ENCODE peak calls at places on chromosomes 3 and 15, in ten cellular contexts. One of them, this sample, is unnamed.

GRCh38 chr3:98577178-98577895 is 16.1 kb downstream of the CPOX start:
- DNase-seq in ureter: no peak
- DNase-seq in ACHN: no peak
- DNase-seq in stromal cell of bone marrow: no peak
- DNase-seq in dermis microvascular lymphatic vessel endothelial cell: no peak
- DNase-seq in T-helper 9 cell: no peak
- DNase-seq in COLO829: no peak
- DNase-seq in amygdala: no peak
- DNase-seq in activated T-helper 1 cell treated with anti-CD3 and anti-CD28 coated beads, Interleukin-2, amount 50 U/mL, for 16 hours: no peak
- DNase-seq in GM12892: no peak
- DNase-seq in this sample: no peak

GRCh38 chr3:128424508-128425069 is 42.1 kb downstream of the DNAJB8 start:
- DNase-seq in stromal cell of bone marrow: peak
- DNase-seq in ACHN: no peak
- DNase-seq in GM12892: no peak
- DNase-seq in dermis microvascular lymphatic vessel endothelial cell: no peak
- DNase-seq in activated T-helper 1 cell treated with anti-CD3 and anti-CD28 coated beads, Interleukin-2, amount 50 U/mL, for 16 hours: no peak
- DNase-seq in COLO829: no peak
- DNase-seq in ureter: no peak
- DNase-seq in amygdala: no peak
- DNase-seq in T-helper 9 cell: no peak
- DNase-seq in this sample: peak

GRCh38 chr3:46124216-46125143 is 83.6 kb downstream of the CCR1 start:
- DNase-seq in dermis microvascular lymphatic vessel endothelial cell: no peak
- DNase-seq in amygdala: no peak
- DNase-seq in T-helper 9 cell: no peak
- DNase-seq in stromal cell of bone marrow: no peak
- DNase-seq in ureter: no peak
- DNase-seq in activated T-helper 1 cell treated with anti-CD3 and anti-CD28 coated beads, Interleukin-2, amount 50 U/mL, for 16 hours: no peak
- DNase-seq in COLO829: no peak
- DNase-seq in GM12892: no peak
- DNase-seq in ACHN: no peak
- DNase-seq in this sample: no peak

GRCh38 chr3:167772992-167773391 is 37.5 kb downstream of the SERPINI1 start:
- DNase-seq in stromal cell of bone marrow: no peak
- DNase-seq in ACHN: no peak
- DNase-seq in amygdala: no peak
- DNase-seq in GM12892: no peak
- DNase-seq in dermis microvascular lymphatic vessel endothelial cell: no peak
- DNase-seq in COLO829: no peak
- DNase-seq in T-helper 9 cell: no peak
- DNase-seq in ureter: no peak
- DNase-seq in activated T-helper 1 cell treated with anti-CD3 and anti-CD28 coated beads, Interleukin-2, amount 50 U/mL, for 16 hours: no peak
- DNase-seq in this sample: no peak

GRCh38 chr15:99961011-99961441 is 227.8 kb upstream of the LYSMD4 start:
- DNase-seq in stromal cell of bone marrow: no peak
- DNase-seq in activated T-helper 1 cell treated with anti-CD3 and anti-CD28 coated beads, Interleukin-2, amount 50 U/mL, for 16 hours: no peak
- DNase-seq in dermis microvascular lymphatic vessel endothelial cell: no peak
- DNase-seq in COLO829: no peak
- DNase-seq in ureter: no peak
- DNase-seq in T-helper 9 cell: no peak
- DNase-seq in ACHN: peak
- DNase-seq in amygdala: no peak
- DNase-seq in GM12892: no peak
- DNase-seq in this sample: peak

GRCh38 chr3:141538568-141538967 is 51.7 kb downstream of the RASA2 start:
- DNase-seq in stromal cell of bone marrow: no peak
- DNase-seq in T-helper 9 cell: no peak
- DNase-seq in GM12892: no peak
- DNase-seq in amygdala: no peak
- DNase-seq in COLO829: peak
- DNase-seq in activated T-helper 1 cell treated with anti-CD3 and anti-CD28 coated beads, Interleukin-2, amount 50 U/mL, for 16 hours: no peak
- DNase-seq in ureter: no peak
- DNase-seq in ACHN: no peak
- DNase-seq in dermis microvascular lymphatic vessel endothelial cell: no peak
- DNase-seq in this sample: no peak

GRCh38 chr3:174355505-174355904 is 503.6 kb upstream of the NAALADL2 start:
- DNase-seq in T-helper 9 cell: no peak
- DNase-seq in ACHN: peak
- DNase-seq in dermis microvascular lymphatic vessel endothelial cell: no peak
- DNase-seq in activated T-helper 1 cell treated with anti-CD3 and anti-CD28 coated beads, Interleukin-2, amount 50 U/mL, for 16 hours: no peak
- DNase-seq in amygdala: no peak
- DNase-seq in stromal cell of bone marrow: peak
- DNase-seq in COLO829: peak
- DNase-seq in GM12892: no peak
- DNase-seq in ureter: no peak
- DNase-seq in this sample: no peak

GRCh38 chr3:178084938-178085816 is 451.1 kb upstream of the KCNMB2 start:
- DNase-seq in amygdala: peak
- DNase-seq in ureter: peak
- DNase-seq in GM12892: no peak
- DNase-seq in activated T-helper 1 cell treated with anti-CD3 and anti-CD28 coated beads, Interleukin-2, amount 50 U/mL, for 16 hours: no peak
- DNase-seq in ACHN: no peak
- DNase-seq in T-helper 9 cell: peak
- DNase-seq in COLO829: peak
- DNase-seq in stromal cell of bone marrow: peak
- DNase-seq in dermis microvascular lymphatic vessel endothelial cell: peak
- DNase-seq in this sample: peak

GRCh38 chr3:123244128-123244527 is 42.4 kb downstream of the SEC22A start:
- DNase-seq in amygdala: no peak
- DNase-seq in T-helper 9 cell: peak
- DNase-seq in activated T-helper 1 cell treated with anti-CD3 and anti-CD28 coated beads, Interleukin-2, amount 50 U/mL, for 16 hours: peak
- DNase-seq in COLO829: no peak
- DNase-seq in GM12892: no peak
- DNase-seq in ACHN: no peak
- DNase-seq in stromal cell of bone marrow: no peak
- DNase-seq in ureter: no peak
- DNase-seq in dermis microvascular lymphatic vessel endothelial cell: no peak
- DNase-seq in this sample: no peak

GRCh38 chr15:41401904-41402267 is 410 bp downstream of the NDUFAF1 start:
- DNase-seq in activated T-helper 1 cell treated with anti-CD3 and anti-CD28 coated beads, Interleukin-2, amount 50 U/mL, for 16 hours: no peak
- DNase-seq in COLO829: no peak
- DNase-seq in stromal cell of bone marrow: no peak
- DNase-seq in GM12892: no peak
- DNase-seq in ACHN: peak
- DNase-seq in dermis microvascular lymphatic vessel endothelial cell: no peak
- DNase-seq in amygdala: no peak
- DNase-seq in ureter: no peak
- DNase-seq in T-helper 9 cell: no peak
- DNase-seq in this sample: no peak

GRCh38 chr15:85704021-85704420 is 90.7 kb downstream of the KLHL25 start:
- DNase-seq in T-helper 9 cell: no peak
- DNase-seq in stromal cell of bone marrow: peak
- DNase-seq in amygdala: no peak
- DNase-seq in activated T-helper 1 cell treated with anti-CD3 and anti-CD28 coated beads, Interleukin-2, amount 50 U/mL, for 16 hours: no peak
- DNase-seq in COLO829: peak
- DNase-seq in dermis microvascular lymphatic vessel endothelial cell: no peak
- DNase-seq in ureter: no peak
- DNase-seq in GM12892: no peak
- DNase-seq in ACHN: no peak
- DNase-seq in this sample: no peak

GRCh38 chr3:45275006-45275704 is 49.1 kb upstream of the TMEM158 start:
- DNase-seq in ACHN: no peak
- DNase-seq in amygdala: no peak
- DNase-seq in dermis microvascular lymphatic vessel endothelial cell: no peak
- DNase-seq in T-helper 9 cell: no peak
- DNase-seq in COLO829: no peak
- DNase-seq in activated T-helper 1 cell treated with anti-CD3 and anti-CD28 coated beads, Interleukin-2, amount 50 U/mL, for 16 hours: no peak
- DNase-seq in GM12892: no peak
- DNase-seq in stromal cell of bone marrow: no peak
- DNase-seq in ureter: no peak
- DNase-seq in this sample: no peak

GRCh38 chr3:150956376-150956775 is 16.2 kb downstream of the CLRN1 start:
- DNase-seq in ACHN: peak
- DNase-seq in dermis microvascular lymphatic vessel endothelial cell: no peak
- DNase-seq in GM12892: no peak
- DNase-seq in T-helper 9 cell: no peak
- DNase-seq in COLO829: no peak
- DNase-seq in activated T-helper 1 cell treated with anti-CD3 and anti-CD28 coated beads, Interleukin-2, amount 50 U/mL, for 16 hours: no peak
- DNase-seq in amygdala: no peak
- DNase-seq in ureter: no peak
- DNase-seq in stromal cell of bone marrow: peak
- DNase-seq in this sample: no peak

GRCh38 chr3:212432-212831 is 15.9 kb downstream of the CHL1 start:
- DNase-seq in activated T-helper 1 cell treated with anti-CD3 and anti-CD28 coated beads, Interleukin-2, amount 50 U/mL, for 16 hours: no peak
- DNase-seq in ureter: no peak
- DNase-seq in stromal cell of bone marrow: no peak
- DNase-seq in dermis microvascular lymphatic vessel endothelial cell: no peak
- DNase-seq in COLO829: no peak
- DNase-seq in T-helper 9 cell: no peak
- DNase-seq in GM12892: no peak
- DNase-seq in amygdala: no peak
- DNase-seq in ACHN: no peak
- DNase-seq in this sample: no peak

GRCh38 chr3:46209751-46210470 is 1.8 kb upstream of the CCR1 start:
- DNase-seq in COLO829: no peak
- DNase-seq in dermis microvascular lymphatic vessel endothelial cell: no peak
- DNase-seq in amygdala: no peak
- DNase-seq in stromal cell of bone marrow: no peak
- DNase-seq in ACHN: no peak
- DNase-seq in GM12892: no peak
- DNase-seq in T-helper 9 cell: no peak
- DNase-seq in ureter: no peak
- DNase-seq in activated T-helper 1 cell treated with anti-CD3 and anti-CD28 coated beads, Interleukin-2, amount 50 U/mL, for 16 hours: no peak
- DNase-seq in this sample: no peak

GRCh38 chr3:182795383-182795782 is 2.1 kb downstream of the ATP11B start:
- DNase-seq in GM12892: peak
- DNase-seq in stromal cell of bone marrow: no peak
- DNase-seq in T-helper 9 cell: peak
- DNase-seq in activated T-helper 1 cell treated with anti-CD3 and anti-CD28 coated beads, Interleukin-2, amount 50 U/mL, for 16 hours: no peak
- DNase-seq in COLO829: peak
- DNase-seq in ACHN: peak
- DNase-seq in amygdala: no peak
- DNase-seq in dermis microvascular lymphatic vessel endothelial cell: no peak
- DNase-seq in ureter: no peak
- DNase-seq in this sample: peak

GRCh38 chr3:126546013-126546412 is 12.7 kb downstream of the C3orf22 start:
- DNase-seq in COLO829: no peak
- DNase-seq in ACHN: no peak
- DNase-seq in activated T-helper 1 cell treated with anti-CD3 and anti-CD28 coated beads, Interleukin-2, amount 50 U/mL, for 16 hours: no peak
- DNase-seq in GM12892: no peak
- DNase-seq in stromal cell of bone marrow: no peak
- DNase-seq in amygdala: no peak
- DNase-seq in ureter: peak
- DNase-seq in T-helper 9 cell: no peak
- DNase-seq in dermis microvascular lymphatic vessel endothelial cell: no peak
- DNase-seq in this sample: no peak

GRCh38 chr3:43742935-43743334 is 52.2 kb downstream of the ABHD5 start:
- DNase-seq in ureter: no peak
- DNase-seq in GM12892: no peak
- DNase-seq in COLO829: no peak
- DNase-seq in T-helper 9 cell: no peak
- DNase-seq in activated T-helper 1 cell treated with anti-CD3 and anti-CD28 coated beads, Interleukin-2, amount 50 U/mL, for 16 hours: no peak
- DNase-seq in amygdala: no peak
- DNase-seq in stromal cell of bone marrow: no peak
- DNase-seq in ACHN: no peak
- DNase-seq in dermis microvascular lymphatic vessel endothelial cell: no peak
- DNase-seq in this sample: peak

GRCh38 chr3:184230603-184231528 is 1.5 kb downstream of the VWA5B2 start:
- DNase-seq in dermis microvascular lymphatic vessel endothelial cell: no peak
- DNase-seq in activated T-helper 1 cell treated with anti-CD3 and anti-CD28 coated beads, Interleukin-2, amount 50 U/mL, for 16 hours: no peak
- DNase-seq in COLO829: no peak
- DNase-seq in stromal cell of bone marrow: no peak
- DNase-seq in amygdala: no peak
- DNase-seq in GM12892: no peak
- DNase-seq in ureter: no peak
- DNase-seq in T-helper 9 cell: no peak
- DNase-seq in ACHN: no peak
- DNase-seq in this sample: no peak

GRCh38 chr3:174931473-174931872 is 72.3 kb downstream of the NAALADL2 start:
- DNase-seq in ureter: no peak
- DNase-seq in ACHN: no peak
- DNase-seq in stromal cell of bone marrow: no peak
- DNase-seq in amygdala: no peak
- DNase-seq in dermis microvascular lymphatic vessel endothelial cell: no peak
- DNase-seq in activated T-helper 1 cell treated with anti-CD3 and anti-CD28 coated beads, Interleukin-2, amount 50 U/mL, for 16 hours: no peak
- DNase-seq in COLO829: no peak
- DNase-seq in GM12892: no peak
- DNase-seq in T-helper 9 cell: no peak
- DNase-seq in this sample: no peak

GRCh38 chr15:73335471-73335870 is 33.3 kb downstream of the HCN4 start:
- DNase-seq in COLO829: no peak
- DNase-seq in dermis microvascular lymphatic vessel endothelial cell: no peak
- DNase-seq in stromal cell of bone marrow: no peak
- DNase-seq in ureter: no peak
- DNase-seq in GM12892: no peak
- DNase-seq in T-helper 9 cell: no peak
- DNase-seq in activated T-helper 1 cell treated with anti-CD3 and anti-CD28 coated beads, Interleukin-2, amount 50 U/mL, for 16 hours: no peak
- DNase-seq in amygdala: no peak
- DNase-seq in ACHN: no peak
- DNase-seq in this sample: no peak

GRCh38 chr3:165778891-165779290 is 58.3 kb downstream of the BCHE start:
- DNase-seq in dermis microvascular lymphatic vessel endothelial cell: no peak
- DNase-seq in stromal cell of bone marrow: no peak
- DNase-seq in amygdala: no peak
- DNase-seq in ACHN: no peak
- DNase-seq in activated T-helper 1 cell treated with anti-CD3 and anti-CD28 coated beads, Interleukin-2, amount 50 U/mL, for 16 hours: no peak
- DNase-seq in COLO829: no peak
- DNase-seq in ureter: no peak
- DNase-seq in T-helper 9 cell: no peak
- DNase-seq in GM12892: no peak
- DNase-seq in this sample: no peak

GRCh38 chr15:100889359-100890058 is 9.9 kb downstream of the ALDH1A3 start:
- DNase-seq in T-helper 9 cell: no peak
- DNase-seq in GM12892: no peak
- DNase-seq in dermis microvascular lymphatic vessel endothelial cell: peak
- DNase-seq in activated T-helper 1 cell treated with anti-CD3 and anti-CD28 coated beads, Interleukin-2, amount 50 U/mL, for 16 hours: no peak
- DNase-seq in amygdala: no peak
- DNase-seq in COLO829: no peak
- DNase-seq in stromal cell of bone marrow: peak
- DNase-seq in ACHN: no peak
- DNase-seq in ureter: peak
- DNase-seq in this sample: peak

GRCh38 chr15:62110000-62110851 is 43.4 kb downstream of the C2CD4A start:
- DNase-seq in ureter: no peak
- DNase-seq in ACHN: peak
- DNase-seq in dermis microvascular lymphatic vessel endothelial cell: peak
- DNase-seq in GM12892: no peak
- DNase-seq in activated T-helper 1 cell treated with anti-CD3 and anti-CD28 coated beads, Interleukin-2, amount 50 U/mL, for 16 hours: no peak
- DNase-seq in stromal cell of bone marrow: peak
- DNase-seq in T-helper 9 cell: no peak
- DNase-seq in amygdala: no peak
- DNase-seq in COLO829: peak
- DNase-seq in this sample: peak

GRCh38 chr3:138113309-138113708 is 2.1 kb downstream of the DZIP1L start:
- DNase-seq in amygdala: no peak
- DNase-seq in COLO829: no peak
- DNase-seq in ACHN: peak
- DNase-seq in activated T-helper 1 cell treated with anti-CD3 and anti-CD28 coated beads, Interleukin-2, amount 50 U/mL, for 16 hours: no peak
- DNase-seq in dermis microvascular lymphatic vessel endothelial cell: no peak
- DNase-seq in ureter: no peak
- DNase-seq in T-helper 9 cell: no peak
- DNase-seq in stromal cell of bone marrow: no peak
- DNase-seq in GM12892: no peak
- DNase-seq in this sample: no peak

GRCh38 chr3:4290272-4290893 is 12.8 kb upstream of the SETMAR start:
- DNase-seq in stromal cell of bone marrow: no peak
- DNase-seq in T-helper 9 cell: peak
- DNase-seq in dermis microvascular lymphatic vessel endothelial cell: peak
- DNase-seq in amygdala: no peak
- DNase-seq in GM12892: no peak
- DNase-seq in ureter: no peak
- DNase-seq in activated T-helper 1 cell treated with anti-CD3 and anti-CD28 coated beads, Interleukin-2, amount 50 U/mL, for 16 hours: no peak
- DNase-seq in COLO829: peak
- DNase-seq in ACHN: peak
- DNase-seq in this sample: peak

GRCh38 chr3:52998781-52999509 is 46.9 kb downstream of the SFMBT1 start:
- DNase-seq in activated T-helper 1 cell treated with anti-CD3 and anti-CD28 coated beads, Interleukin-2, amount 50 U/mL, for 16 hours: no peak
- DNase-seq in stromal cell of bone marrow: no peak
- DNase-seq in COLO829: no peak
- DNase-seq in ACHN: no peak
- DNase-seq in T-helper 9 cell: no peak
- DNase-seq in amygdala: no peak
- DNase-seq in GM12892: no peak
- DNase-seq in dermis microvascular lymphatic vessel endothelial cell: no peak
- DNase-seq in ureter: peak
- DNase-seq in this sample: no peak

GRCh38 chr3:97510795-97511194 is 253.8 kb upstream of the ARL6 start:
- DNase-seq in dermis microvascular lymphatic vessel endothelial cell: no peak
- DNase-seq in activated T-helper 1 cell treated with anti-CD3 and anti-CD28 coated beads, Interleukin-2, amount 50 U/mL, for 16 hours: no peak
- DNase-seq in COLO829: no peak
- DNase-seq in ureter: no peak
- DNase-seq in GM12892: no peak
- DNase-seq in stromal cell of bone marrow: no peak
- DNase-seq in T-helper 9 cell: no peak
- DNase-seq in ACHN: no peak
- DNase-seq in amygdala: no peak
- DNase-seq in this sample: no peak

This sample was measured in lung microvascular endothelial cell.